ENCODE peak calls at places on chromosomes 12 and 14, in ten cellular contexts. T, B, O, K, V, C, U, Q, N and S are unnamed samples.

GRCh38 chr12:19287302-19287701 is 152.0 kb upstream of the AEBP2 start:
- DNase-seq in T (no peak), B (no peak), O (no peak), K (no peak), V (no peak), C (no peak), U (no peak), Q (no peak), N (no peak), S (peak)

GRCh38 chr12:1529862-1530591 is 64.4 kb downstream of the FBXL14 start:
- DNase-seq in T (no peak), B (no peak), O (no peak), K (no peak), V (no peak), C (no peak), U (no peak), Q (no peak), N (peak), S (peak)

GRCh38 chr12:57545809-57546437 is 1.1 kb downstream of the DCTN2 start:
- DNase-seq in T (no peak), B (no peak), O (no peak), K (no peak), V (peak), C (no peak), U (no peak), Q (no peak), N (no peak), S (no peak)

GRCh38 chr14:53338192-53338591 is 185.1 kb upstream of the DDHD1 start:
- DNase-seq in T (no peak), B (no peak), O (no peak), K (no peak), V (peak), C (peak), U (no peak), Q (no peak), N (no peak), S (no peak)

GRCh38 chr14:106277503-106277902 is 751.1 kb downstream of the TMEM121 start:
- DNase-seq in T (no peak), B (no peak), O (no peak), K (no peak), V (no peak), C (no peak), U (no peak), Q (no peak), N (no peak), S (no peak)

GRCh38 chr14:93032301-93032929 is 83.3 kb downstream of the ITPK1 start:
- DNase-seq in T (no peak), B (no peak), O (no peak), K (no peak), V (peak), C (no peak), U (no peak), Q (no peak), N (no peak), S (no peak)

GRCh38 chr12:10098762-10099161 is at the start of gene CLEC1A:
- DNase-seq in T (no peak), B (no peak), O (no peak), K (no peak), V (no peak), C (no peak), U (no peak), Q (no peak), N (no peak), S (no peak)

GRCh38 chr12:70154087-70154486 is 89.1 kb upstream of the CNOT2 start:
- DNase-seq in T (no peak), B (no peak), O (no peak), K (no peak), V (peak), C (no peak), U (no peak), Q (no peak), N (no peak), S (no peak)

GRCh38 chr14:41235466-41235865 is 371.2 kb upstream of the LRFN5 start:
- DNase-seq in T (no peak), B (peak), O (no peak), K (no peak), V (no peak), C (no peak), U (no peak), Q (no peak), N (no peak), S (no peak)